ENCODE peak calls at places on chromosomes 13 and 19, in eight cellular contexts. One of them, this sample, is unnamed.

GRCh38 chr13:88068316-88068715 is 397.1 kb downstream of the SLITRK5 start:
- DNase-seq in testis: no peak
- DNase-seq in AG04449: no peak
- DNase-seq in endothelial cell of umbilical vein: no peak
- DNase-seq in prostate gland: no peak
- DNase-seq in cardiac fibroblast: no peak
- DNase-seq in neural progenitor cell: no peak
- DNase-seq in astrocyte of the spinal cord: peak; percentile 32
- DNase-seq in this sample: no peak

GRCh38 chr13:93767917-93768422 is 541.4 kb downstream of the GPC6 start:
- DNase-seq in testis: no peak
- DNase-seq in AG04449: no peak
- DNase-seq in endothelial cell of umbilical vein: no peak
- DNase-seq in prostate gland: no peak
- DNase-seq in cardiac fibroblast: no peak
- DNase-seq in neural progenitor cell: no peak
- DNase-seq in astrocyte of the spinal cord: no peak
- DNase-seq in this sample: no peak

GRCh38 chr19:40005670-40006272 is 8.9 kb downstream of the ZNF546 start:
- DNase-seq in testis: no peak
- DNase-seq in AG04449: no peak
- DNase-seq in endothelial cell of umbilical vein: no peak
- DNase-seq in prostate gland: no peak
- DNase-seq in cardiac fibroblast: no peak
- DNase-seq in neural progenitor cell: no peak
- DNase-seq in astrocyte of the spinal cord: no peak
- DNase-seq in this sample: no peak

GRCh38 chr19:44747739-44748425 is 626 bp upstream of the BCL3 start:
- DNase-seq in testis: peak; percentile 77
- DNase-seq in AG04449: no peak
- DNase-seq in endothelial cell of umbilical vein: peak; percentile 76
- DNase-seq in prostate gland: no peak
- DNase-seq in cardiac fibroblast: peak; percentile 72
- DNase-seq in neural progenitor cell: peak; percentile 17
- DNase-seq in astrocyte of the spinal cord: peak; percentile 71
- DNase-seq in this sample: peak; percentile 66

GRCh38 chr13:114015608-114016295 is 41.9 kb upstream of the C13orf46 start:
- DNase-seq in testis: no peak
- DNase-seq in AG04449: no peak
- DNase-seq in endothelial cell of umbilical vein: no peak
- DNase-seq in prostate gland: peak; percentile 84
- DNase-seq in cardiac fibroblast: peak; percentile 94
- DNase-seq in neural progenitor cell: no peak
- DNase-seq in astrocyte of the spinal cord: no peak
- DNase-seq in this sample: no peak

GRCh38 chr13:33349996-33350826 is 64.7 kb upstream of the STARD13 start:
- DNase-seq in testis: peak; percentile 55
- DNase-seq in AG04449: no peak
- DNase-seq in endothelial cell of umbilical vein: peak; percentile 49
- DNase-seq in prostate gland: peak; percentile 7
- DNase-seq in cardiac fibroblast: peak; percentile 50
- DNase-seq in neural progenitor cell: peak; percentile 47
- DNase-seq in astrocyte of the spinal cord: peak; percentile 39
- DNase-seq in this sample: peak; percentile 66

GRCh38 chr13:76440568-76440967 is 445.6 kb downstream of the KCTD12 start:
- DNase-seq in testis: no peak
- DNase-seq in AG04449: no peak
- DNase-seq in endothelial cell of umbilical vein: no peak
- DNase-seq in prostate gland: no peak
- DNase-seq in cardiac fibroblast: no peak
- DNase-seq in neural progenitor cell: no peak
- DNase-seq in astrocyte of the spinal cord: no peak
- DNase-seq in this sample: no peak

GRCh38 chr19:15759962-15760565 is 22.3 kb downstream of the OR10H3 start:
- DNase-seq in testis: no peak
- DNase-seq in AG04449: no peak
- DNase-seq in endothelial cell of umbilical vein: no peak
- DNase-seq in prostate gland: no peak
- DNase-seq in cardiac fibroblast: no peak
- DNase-seq in neural progenitor cell: no peak
- DNase-seq in astrocyte of the spinal cord: no peak
- DNase-seq in this sample: no peak

GRCh38 chr19:30092721-30093569 is 150.9 kb downstream of the URI1 start:
- DNase-seq in testis: no peak
- DNase-seq in AG04449: no peak
- DNase-seq in endothelial cell of umbilical vein: no peak
- DNase-seq in prostate gland: no peak
- DNase-seq in cardiac fibroblast: no peak
- DNase-seq in neural progenitor cell: no peak
- DNase-seq in astrocyte of the spinal cord: no peak
- DNase-seq in this sample: no peak

GRCh38 chr13:100721885-100722512 is 47.4 kb upstream of the TMTC4 start:
- DNase-seq in testis: peak; percentile 79
- DNase-seq in AG04449: peak; percentile 0
- DNase-seq in endothelial cell of umbilical vein: peak; percentile 55
- DNase-seq in prostate gland: peak; percentile 45
- DNase-seq in cardiac fibroblast: peak; percentile 67
- DNase-seq in neural progenitor cell: peak; percentile 66
- DNase-seq in astrocyte of the spinal cord: peak; percentile 50
- DNase-seq in this sample: peak; percentile 59

GRCh38 chr13:29505950-29506349 is 89.5 kb downstream of the SLC7A1 start:
- DNase-seq in testis: no peak
- DNase-seq in AG04449: no peak
- DNase-seq in endothelial cell of umbilical vein: no peak
- DNase-seq in prostate gland: no peak
- DNase-seq in cardiac fibroblast: no peak
- DNase-seq in neural progenitor cell: no peak
- DNase-seq in astrocyte of the spinal cord: no peak
- DNase-seq in this sample: no peak

GRCh38 chr19:2603320-2603719 is 99.2 kb downstream of the GNG7 start:
- DNase-seq in testis: peak; percentile 66
- DNase-seq in AG04449: no peak
- DNase-seq in endothelial cell of umbilical vein: no peak
- DNase-seq in prostate gland: no peak
- DNase-seq in cardiac fibroblast: peak; percentile 55
- DNase-seq in neural progenitor cell: peak; percentile 58
- DNase-seq in astrocyte of the spinal cord: peak; percentile 78
- DNase-seq in this sample: no peak

GRCh38 chr19:50736338-50736737 is 13.2 kb downstream of the CLEC11A start:
- DNase-seq in testis: no peak
- DNase-seq in AG04449: no peak
- DNase-seq in endothelial cell of umbilical vein: no peak
- DNase-seq in prostate gland: no peak
- DNase-seq in cardiac fibroblast: no peak
- DNase-seq in neural progenitor cell: no peak
- DNase-seq in astrocyte of the spinal cord: no peak
- DNase-seq in this sample: no peak

GRCh38 chr13:80547341-80547740 is 206.4 kb upstream of the SPRY2 start:
- DNase-seq in testis: no peak
- DNase-seq in AG04449: no peak
- DNase-seq in endothelial cell of umbilical vein: peak; percentile 78
- DNase-seq in prostate gland: no peak
- DNase-seq in cardiac fibroblast: no peak
- DNase-seq in neural progenitor cell: no peak
- DNase-seq in astrocyte of the spinal cord: no peak
- DNase-seq in this sample: no peak

GRCh38 chr19:47381653-47382279 is 32.7 kb downstream of the DHX34 start:
- DNase-seq in testis: no peak
- DNase-seq in AG04449: no peak
- DNase-seq in endothelial cell of umbilical vein: no peak
- DNase-seq in prostate gland: no peak
- DNase-seq in cardiac fibroblast: no peak
- DNase-seq in neural progenitor cell: no peak
- DNase-seq in astrocyte of the spinal cord: no peak
- DNase-seq in this sample: no peak

GRCh38 chr13:111006508-111007031 is 91.7 kb upstream of the ANKRD10 start:
- DNase-seq in testis: peak; percentile 87
- DNase-seq in AG04449: peak; percentile 23
- DNase-seq in endothelial cell of umbilical vein: peak; percentile 77
- DNase-seq in prostate gland: peak; percentile 44
- DNase-seq in cardiac fibroblast: peak; percentile 79
- DNase-seq in neural progenitor cell: peak; percentile 37
- DNase-seq in astrocyte of the spinal cord: peak; percentile 96
- DNase-seq in this sample: peak; percentile 88

GRCh38 chr13:50310734-50311133 is 295.5 kb downstream of the KCNRG start:
- DNase-seq in testis: no peak
- DNase-seq in AG04449: no peak
- DNase-seq in endothelial cell of umbilical vein: no peak
- DNase-seq in prostate gland: no peak
- DNase-seq in cardiac fibroblast: no peak
- DNase-seq in neural progenitor cell: no peak
- DNase-seq in astrocyte of the spinal cord: no peak
- DNase-seq in this sample: no peak

GRCh38 chr19:48749571-48750198 is 2.8 kb downstream of the FUT1 start:
- DNase-seq in testis: no peak
- DNase-seq in AG04449: no peak
- DNase-seq in endothelial cell of umbilical vein: no peak
- DNase-seq in prostate gland: no peak
- DNase-seq in cardiac fibroblast: no peak
- DNase-seq in neural progenitor cell: no peak
- DNase-seq in astrocyte of the spinal cord: no peak
- DNase-seq in this sample: no peak

GRCh38 chr19:48750771-48751504 is 1.5 kb downstream of the FUT1 start:
- DNase-seq in testis: no peak
- DNase-seq in AG04449: no peak
- DNase-seq in endothelial cell of umbilical vein: no peak
- DNase-seq in prostate gland: no peak
- DNase-seq in cardiac fibroblast: no peak
- DNase-seq in neural progenitor cell: no peak
- DNase-seq in astrocyte of the spinal cord: no peak
- DNase-seq in this sample: peak; percentile 49

GRCh38 chr19:48751835-48752510 is 468 bp downstream of the FUT1 start:
- DNase-seq in testis: no peak
- DNase-seq in AG04449: no peak
- DNase-seq in endothelial cell of umbilical vein: peak; percentile 45
- DNase-seq in prostate gland: no peak
- DNase-seq in cardiac fibroblast: no peak
- DNase-seq in neural progenitor cell: peak; percentile 46
- DNase-seq in astrocyte of the spinal cord: no peak
- DNase-seq in this sample: no peak

GRCh38 chr19:48752511-48753365 is at the start of gene FUT1:
- DNase-seq in testis: peak; percentile 64
- DNase-seq in AG04449: no peak
- DNase-seq in endothelial cell of umbilical vein: no peak
- DNase-seq in prostate gland: peak; percentile 89
- DNase-seq in cardiac fibroblast: peak; percentile 25
- DNase-seq in neural progenitor cell: peak; percentile 89
- DNase-seq in astrocyte of the spinal cord: no peak
- DNase-seq in this sample: peak; percentile 96

DNA sequence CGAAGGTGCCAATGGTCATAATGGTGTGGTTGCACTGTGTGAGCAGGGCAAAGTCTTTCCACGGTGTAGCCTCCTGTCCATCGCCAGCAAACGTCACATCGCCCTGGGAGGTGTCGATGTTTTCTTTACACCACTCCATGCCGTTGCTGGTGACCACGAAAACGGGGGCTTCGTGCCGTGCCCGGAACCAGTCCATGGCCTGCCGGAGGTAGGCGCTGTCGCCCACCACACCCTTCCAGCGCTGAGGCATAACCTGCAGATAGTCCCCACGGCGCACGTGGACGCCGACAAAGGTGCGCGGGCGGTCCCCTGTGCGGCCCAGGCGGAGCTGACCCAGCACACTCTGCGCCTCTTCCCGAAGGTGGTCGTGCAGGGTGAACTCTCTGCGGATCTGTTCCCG is 2.1 kb downstream of the FUT1 start:
- DNase-seq in testis: no peak
- DNase-seq in AG04449: no peak
- DNase-seq in endothelial cell of umbilical vein: no peak
- DNase-seq in prostate gland: no peak
- DNase-seq in cardiac fibroblast: no peak
- DNase-seq in neural progenitor cell: no peak
- DNase-seq in astrocyte of the spinal cord: no peak
- DNase-seq in this sample: peak; percentile 44
- H3K4me3 ChIP-seq in testis: no peak overlapping the region
- H3K4me3 ChIP-seq in AG04449: no peak overlapping the region
- H3K4me3 ChIP-seq in endothelial cell of umbilical vein: no peak overlapping the region
- H3K4me3 ChIP-seq in prostate gland: no peak overlapping the region
- H3K4me3 ChIP-seq in cardiac fibroblast: no peak overlapping the region
- H3K4me3 ChIP-seq in neural progenitor cell: no peak overlapping the region
- H3K4me3 ChIP-seq in astrocyte of the spinal cord: no peak overlapping the region
- H3K4me3 ChIP-seq in this sample: no peak overlapping the region

DNA sequence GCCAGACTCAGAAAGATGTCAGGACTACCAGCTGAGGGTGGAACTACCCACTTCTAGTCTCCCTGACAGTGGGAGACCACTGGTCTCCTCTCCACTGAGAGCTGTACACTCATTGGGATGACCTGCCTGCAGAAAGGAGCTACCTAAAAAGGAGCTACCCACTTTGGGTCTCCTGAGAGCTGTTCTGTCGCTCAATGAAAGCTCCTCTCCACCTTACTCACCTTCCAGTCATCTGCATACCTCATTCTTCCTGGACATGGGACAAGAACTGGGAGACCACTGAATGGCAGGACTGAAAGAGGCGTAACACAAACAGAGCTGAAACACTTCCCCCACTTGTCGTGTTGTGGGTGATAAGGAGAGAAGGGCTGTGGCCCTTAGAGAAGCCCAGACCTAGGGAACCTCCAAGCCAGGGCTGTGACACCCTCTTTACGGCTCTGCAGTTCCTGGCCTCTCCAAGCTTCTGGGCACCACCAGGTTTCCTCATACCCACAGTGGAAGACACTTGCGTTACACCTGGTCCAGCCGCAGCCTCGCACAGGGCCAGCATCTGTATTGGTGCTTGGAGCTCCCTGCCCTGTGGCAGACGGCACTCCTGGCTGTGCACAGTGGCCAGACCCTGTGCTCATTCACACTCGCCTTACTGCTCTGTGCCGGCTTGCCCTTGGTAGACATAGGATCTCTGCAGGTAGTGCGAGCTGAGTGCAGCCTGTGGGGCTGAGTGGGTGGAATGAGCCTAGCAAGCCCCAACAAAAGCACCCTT is 54.9 kb upstream of the SLITRK6 start:
- DNase-seq in testis: no peak
- DNase-seq in AG04449: no peak
- DNase-seq in endothelial cell of umbilical vein: no peak
- DNase-seq in prostate gland: no peak
- DNase-seq in cardiac fibroblast: no peak
- DNase-seq in neural progenitor cell: no peak
- DNase-seq in astrocyte of the spinal cord: no peak
- DNase-seq in this sample: no peak
- H3K4me3 ChIP-seq in testis: no peak overlapping the region
- H3K4me3 ChIP-seq in AG04449: no peak overlapping the region
- H3K4me3 ChIP-seq in endothelial cell of umbilical vein: no peak overlapping the region
- H3K4me3 ChIP-seq in prostate gland: no peak overlapping the region
- H3K4me3 ChIP-seq in cardiac fibroblast: no peak overlapping the region
- H3K4me3 ChIP-seq in neural progenitor cell: no peak overlapping the region
- H3K4me3 ChIP-seq in astrocyte of the spinal cord: no peak overlapping the region
- H3K4me3 ChIP-seq in this sample: no peak overlapping the region

GRCh38 chr19:55645512-55645881 is 2.0 kb downstream of the ZNF581 start:
- DNase-seq in testis: no peak
- DNase-seq in AG04449: no peak
- DNase-seq in endothelial cell of umbilical vein: no peak
- DNase-seq in prostate gland: no peak
- DNase-seq in cardiac fibroblast: no peak
- DNase-seq in neural progenitor cell: no peak
- DNase-seq in astrocyte of the spinal cord: no peak
- DNase-seq in this sample: no peak
- H3K4me3 ChIP-seq in testis: no peak overlapping the region
- H3K4me3 ChIP-seq in AG04449: no peak overlapping the region
- H3K4me3 ChIP-seq in endothelial cell of umbilical vein: no peak overlapping the region
- H3K4me3 ChIP-seq in prostate gland: no peak overlapping the region
- H3K4me3 ChIP-seq in cardiac fibroblast: no peak overlapping the region
- H3K4me3 ChIP-seq in neural progenitor cell: no peak overlapping the region
- H3K4me3 ChIP-seq in astrocyte of the spinal cord: no peak overlapping the region
- H3K4me3 ChIP-seq in this sample: no peak overlapping the region

GRCh38 chr19:18290250-18291018 is 9.0 kb upstream of the JUND start:
- DNase-seq in testis: no peak
- DNase-seq in AG04449: no peak
- DNase-seq in endothelial cell of umbilical vein: no peak
- DNase-seq in prostate gland: no peak
- DNase-seq in cardiac fibroblast: no peak
- DNase-seq in neural progenitor cell: no peak
- DNase-seq in astrocyte of the spinal cord: no peak
- DNase-seq in this sample: no peak
- H3K4me3 ChIP-seq in testis: no peak overlapping the region
- H3K4me3 ChIP-seq in AG04449: no peak overlapping the region
- H3K4me3 ChIP-seq in endothelial cell of umbilical vein: no peak overlapping the region
- H3K4me3 ChIP-seq in prostate gland: no peak overlapping the region
- H3K4me3 ChIP-seq in cardiac fibroblast: no peak overlapping the region
- H3K4me3 ChIP-seq in neural progenitor cell: no peak overlapping the region
- H3K4me3 ChIP-seq in astrocyte of the spinal cord: no peak overlapping the region
- H3K4me3 ChIP-seq in this sample: no peak overlapping the region